ENCODE peak calls at places on chromosomes 7 and 10, in eight cellular contexts. One of them, this sample, is unnamed.

GRCh38 chr10:104306897-104307296 is 31.4 kb downstream of the ITPRIP start:
- DNase-seq in foreskin fibroblast: no peak
- DNase-seq in choroid plexus epithelial cell: peak; percentile 45
- DNase-seq in A673: no peak
- DNase-seq in thoracic aorta: no peak
- DNase-seq in uterus: no peak
- DNase-seq in AG04450: no peak
- DNase-seq in left ventricle myocardium inferior: no peak
- DNase-seq in this sample: no peak

GRCh38 chr7:109256762-109257560 is 687.3 kb downstream of the DNAJB9 start:
- DNase-seq in choroid plexus epithelial cell: no peak
- DNase-seq in AG04450: no peak
- DNase-seq in left ventricle myocardium inferior: no peak
- DNase-seq in thoracic aorta: no peak
- DNase-seq in uterus: no peak
- DNase-seq in foreskin fibroblast: no peak
- DNase-seq in A673: no peak
- DNase-seq in this sample: no peak

GRCh38 chr7:137172105-137172590 is 171.4 kb downstream of the PTN start:
- DNase-seq in uterus: no peak
- DNase-seq in A673: no peak
- DNase-seq in choroid plexus epithelial cell: no peak
- DNase-seq in left ventricle myocardium inferior: no peak
- DNase-seq in foreskin fibroblast: no peak
- DNase-seq in AG04450: no peak
- DNase-seq in thoracic aorta: no peak
- DNase-seq in this sample: no peak

GRCh38 chr10:77919713-77920108 is 6.8 kb downstream of the DLG5 start:
- DNase-seq in uterus: no peak
- DNase-seq in AG04450: peak; percentile 38
- DNase-seq in thoracic aorta: no peak
- DNase-seq in A673: peak; percentile 35
- DNase-seq in foreskin fibroblast: peak; percentile 75
- DNase-seq in choroid plexus epithelial cell: peak; percentile 81
- DNase-seq in left ventricle myocardium inferior: no peak
- DNase-seq in this sample: no peak

GRCh38 chr7:2488272-2488645 is 12.1 kb upstream of the GRIFIN start:
- DNase-seq in foreskin fibroblast: peak; percentile 63
- DNase-seq in uterus: peak; percentile 76
- DNase-seq in left ventricle myocardium inferior: peak; percentile 55
- DNase-seq in A673: no peak
- DNase-seq in choroid plexus epithelial cell: no peak
- DNase-seq in thoracic aorta: peak; percentile 74
- DNase-seq in AG04450: no peak
- DNase-seq in this sample: no peak

GRCh38 chr7:157657741-157658740 is 321.2 kb downstream of the DNAJB6 start:
- DNase-seq in left ventricle myocardium inferior: no peak
- DNase-seq in AG04450: no peak
- DNase-seq in A673: no peak
- DNase-seq in uterus: no peak
- DNase-seq in foreskin fibroblast: no peak
- DNase-seq in choroid plexus epithelial cell: no peak
- DNase-seq in thoracic aorta: no peak
- DNase-seq in this sample: no peak

GRCh38 chr10:6313107-6313895 is 110.6 kb downstream of the PFKFB3 start:
- DNase-seq in uterus: no peak
- DNase-seq in choroid plexus epithelial cell: no peak
- DNase-seq in left ventricle myocardium inferior: no peak
- DNase-seq in foreskin fibroblast: no peak
- DNase-seq in A673: peak; percentile 36
- DNase-seq in thoracic aorta: no peak
- DNase-seq in AG04450: no peak
- DNase-seq in this sample: no peak

GRCh38 chr7:149850007-149850594 is 11.9 kb downstream of the ZNF862 start:
- DNase-seq in choroid plexus epithelial cell: no peak
- DNase-seq in thoracic aorta: no peak
- DNase-seq in AG04450: no peak
- DNase-seq in left ventricle myocardium inferior: no peak
- DNase-seq in foreskin fibroblast: no peak
- DNase-seq in uterus: no peak
- DNase-seq in A673: no peak
- DNase-seq in this sample: no peak

GRCh38 chr10:30284860-30285594 is 64.1 kb downstream of the MTPAP start:
- DNase-seq in uterus: no peak
- DNase-seq in A673: no peak
- DNase-seq in thoracic aorta: no peak
- DNase-seq in foreskin fibroblast: peak; percentile 21
- DNase-seq in AG04450: no peak
- DNase-seq in choroid plexus epithelial cell: peak; percentile 21
- DNase-seq in left ventricle myocardium inferior: no peak
- DNase-seq in this sample: no peak

GRCh38 chr10:28326516-28327493 is 23.9 kb upstream of the MPP7 start:
- DNase-seq in A673: no peak
- DNase-seq in choroid plexus epithelial cell: peak; percentile 47
- DNase-seq in AG04450: no peak
- DNase-seq in uterus: peak; percentile 68
- DNase-seq in left ventricle myocardium inferior: peak; percentile 23
- DNase-seq in foreskin fibroblast: no peak
- DNase-seq in thoracic aorta: peak; percentile 38
- DNase-seq in this sample: no peak

GRCh38 chr10:64316416-64316815 is 795.2 kb downstream of the REEP3 start:
- DNase-seq in thoracic aorta: no peak
- DNase-seq in left ventricle myocardium inferior: no peak
- DNase-seq in A673: no peak
- DNase-seq in uterus: no peak
- DNase-seq in foreskin fibroblast: no peak
- DNase-seq in choroid plexus epithelial cell: no peak
- DNase-seq in AG04450: no peak
- DNase-seq in this sample: no peak

GRCh38 chr7:45574521-45575500 is 643 bp downstream of the ADCY1 start:
- DNase-seq in A673: peak; percentile 47
- DNase-seq in choroid plexus epithelial cell: peak; percentile 59
- DNase-seq in AG04450: no peak
- DNase-seq in foreskin fibroblast: peak; percentile 51
- DNase-seq in left ventricle myocardium inferior: peak; percentile 35
- DNase-seq in uterus: no peak
- DNase-seq in thoracic aorta: no peak
- DNase-seq in this sample: no peak

GRCh38 chr10:98172073-98172472 is 37.6 kb downstream of the R3HCC1L start:
- DNase-seq in choroid plexus epithelial cell: peak; percentile 18
- DNase-seq in thoracic aorta: no peak
- DNase-seq in foreskin fibroblast: no peak
- DNase-seq in AG04450: no peak
- DNase-seq in uterus: no peak
- DNase-seq in left ventricle myocardium inferior: peak; percentile 25
- DNase-seq in A673: no peak
- DNase-seq in this sample: no peak

GRCh38 chr7:120931243-120931642 is 19.3 kb upstream of the ING3 start:
- DNase-seq in foreskin fibroblast: no peak
- DNase-seq in choroid plexus epithelial cell: no peak
- DNase-seq in left ventricle myocardium inferior: no peak
- DNase-seq in A673: no peak
- DNase-seq in uterus: no peak
- DNase-seq in thoracic aorta: no peak
- DNase-seq in AG04450: no peak
- DNase-seq in this sample: no peak

DNA sequence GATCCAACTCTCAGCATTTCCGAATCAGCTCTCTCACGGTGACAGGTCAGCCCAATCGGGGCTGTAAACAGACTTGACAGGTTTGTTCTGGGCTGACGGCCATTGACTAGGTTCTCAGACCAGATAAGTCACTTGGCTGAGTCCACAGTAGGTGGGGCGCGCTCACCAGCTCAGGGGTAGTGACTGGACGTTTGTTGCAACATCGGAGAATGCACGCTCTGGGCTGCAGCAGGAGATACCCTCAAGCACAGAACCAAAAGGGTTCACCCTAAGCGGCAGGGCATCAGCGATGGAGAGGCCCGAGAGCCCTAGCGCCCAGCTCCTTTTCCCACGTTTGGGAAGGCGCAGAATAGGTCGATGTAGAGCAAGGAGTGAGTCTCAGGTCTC is 1.8 kb downstream of the KLLN start:
- DNase-seq in uterus: peak; percentile 87
- DNase-seq in choroid plexus epithelial cell: peak; percentile 87
- DNase-seq in thoracic aorta: peak; percentile 65
- DNase-seq in A673: no peak
- DNase-seq in foreskin fibroblast: peak; percentile 90
- DNase-seq in AG04450: peak; percentile 53
- DNase-seq in left ventricle myocardium inferior: peak; percentile 85
- DNase-seq in this sample: no peak
- TF ChIP-seq CTCF in uterus: peak; percentile 10
- TF ChIP-seq CTCF in choroid plexus epithelial cell: peak; percentile 43
- TF ChIP-seq CTCF in thoracic aorta: no peak
- TF ChIP-seq CTCF in A673: no peak
- TF ChIP-seq CTCF in foreskin fibroblast: no peak
- TF ChIP-seq CTCF in AG04450: peak; percentile 9
- TF ChIP-seq CTCF in left ventricle myocardium inferior: peak; percentile 19
- TF ChIP-seq CTCF in this sample: peak; percentile 47

GRCh38 chr7:134547738-134548054 is 1.2 kb upstream of the AKR1B15 start:
- DNase-seq in AG04450: no peak
- DNase-seq in thoracic aorta: no peak
- DNase-seq in uterus: peak; percentile 56
- DNase-seq in choroid plexus epithelial cell: peak; percentile 78
- DNase-seq in A673: peak; percentile 81
- DNase-seq in left ventricle myocardium inferior: peak; percentile 62
- DNase-seq in foreskin fibroblast: peak; percentile 71
- DNase-seq in this sample: no peak
- H3K4me3 ChIP-seq in AG04450: peak overlapping the region; percentile 65
- H3K4me3 ChIP-seq in thoracic aorta: peak overlapping the region; percentile 68
- H3K4me3 ChIP-seq in uterus: peak overlapping the region; percentile 23
- H3K4me3 ChIP-seq in choroid plexus epithelial cell: peak overlapping the region; percentile 56
- H3K4me3 ChIP-seq in A673: peak overlapping the region; percentile 31
- H3K4me3 ChIP-seq in left ventricle myocardium inferior: peak overlapping the region; percentile 55
- H3K4me3 ChIP-seq in foreskin fibroblast: peak overlapping the region; percentile 43
- H3K4me3 ChIP-seq in this sample: peak overlapping the region; percentile 54

GRCh38 chr10:44925224-44925623 is 14.1 kb downstream of the TMEM72 start:
- DNase-seq in AG04450: no peak
- DNase-seq in left ventricle myocardium inferior: no peak
- DNase-seq in A673: peak; percentile 54
- DNase-seq in foreskin fibroblast: no peak
- DNase-seq in choroid plexus epithelial cell: peak; percentile 45
- DNase-seq in uterus: no peak
- DNase-seq in thoracic aorta: no peak
- DNase-seq in this sample: no peak
- TF ChIP-seq CTCF in AG04450: peak; percentile 20
- TF ChIP-seq CTCF in left ventricle myocardium inferior: peak; percentile 35
- TF ChIP-seq CTCF in A673: peak; percentile 68
- TF ChIP-seq CTCF in foreskin fibroblast: peak; percentile 6
- TF ChIP-seq CTCF in choroid plexus epithelial cell: peak; percentile 60
- TF ChIP-seq CTCF in uterus: no peak
- TF ChIP-seq CTCF in thoracic aorta: no peak
- TF ChIP-seq CTCF in this sample: peak; percentile 56

GRCh38 chr10:1293636-1294440 is 237.7 kb downstream of the WDR37 start:
- DNase-seq in thoracic aorta: no peak
- DNase-seq in foreskin fibroblast: no peak
- DNase-seq in left ventricle myocardium inferior: no peak
- DNase-seq in A673: no peak
- DNase-seq in uterus: no peak
- DNase-seq in AG04450: no peak
- DNase-seq in choroid plexus epithelial cell: no peak
- DNase-seq in this sample: no peak
- H3K4me3 ChIP-seq in thoracic aorta: no peak overlapping the region
- H3K4me3 ChIP-seq in foreskin fibroblast: no peak overlapping the region
- H3K4me3 ChIP-seq in left ventricle myocardium inferior: no peak overlapping the region
- H3K4me3 ChIP-seq in A673: no peak overlapping the region
- H3K4me3 ChIP-seq in uterus: no peak overlapping the region
- H3K4me3 ChIP-seq in AG04450: no peak overlapping the region
- H3K4me3 ChIP-seq in choroid plexus epithelial cell: no peak overlapping the region
- H3K4me3 ChIP-seq in this sample: no peak overlapping the region

DNA sequence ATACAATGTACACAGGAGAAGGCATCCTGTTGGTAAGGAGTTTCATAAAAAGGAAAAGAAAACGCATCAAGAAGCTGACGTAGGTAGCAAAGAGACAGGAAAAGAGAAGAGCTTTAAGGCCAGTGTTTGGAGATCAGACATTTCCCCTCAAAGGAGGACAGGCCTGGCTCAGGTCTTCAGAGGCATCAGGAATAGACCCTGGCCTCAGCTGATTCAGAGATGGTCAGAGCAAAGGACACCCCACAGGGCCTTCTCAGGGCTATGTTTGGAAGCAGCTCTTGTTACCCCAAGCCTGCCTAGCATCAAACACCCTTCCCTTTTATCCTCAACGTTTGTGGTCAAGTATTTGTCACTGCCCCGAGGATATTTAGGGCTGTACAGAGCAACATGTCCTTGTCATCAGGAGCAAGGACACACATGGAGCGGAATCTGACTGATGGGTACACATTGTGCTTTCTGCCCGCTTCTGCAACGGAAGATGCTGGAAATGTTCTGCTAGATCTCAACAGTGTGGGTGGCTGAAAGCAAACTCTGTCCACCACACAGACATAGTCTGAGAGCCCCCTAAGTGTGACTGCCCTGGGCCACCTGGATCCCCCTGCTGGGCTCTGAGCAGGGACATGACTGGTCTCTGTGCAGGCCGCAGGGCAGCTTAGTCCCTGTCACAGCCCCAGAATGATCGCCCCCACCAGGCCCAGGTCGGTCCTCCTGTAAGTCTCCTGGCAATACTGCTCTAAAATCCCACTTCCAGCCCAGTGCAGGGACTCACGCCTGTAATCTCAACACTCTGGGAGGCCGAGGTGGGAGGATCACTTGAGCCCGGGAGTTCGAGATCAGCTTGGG is 1.0 kb upstream of the ZDHHC4 start:
- DNase-seq in thoracic aorta: no peak
- DNase-seq in AG04450: no peak
- DNase-seq in choroid plexus epithelial cell: no peak
- DNase-seq in foreskin fibroblast: no peak
- DNase-seq in left ventricle myocardium inferior: no peak
- DNase-seq in A673: no peak
- DNase-seq in uterus: no peak
- DNase-seq in this sample: no peak
- TF ChIP-seq CTCF in thoracic aorta: no peak
- TF ChIP-seq CTCF in AG04450: no peak
- TF ChIP-seq CTCF in choroid plexus epithelial cell: no peak
- TF ChIP-seq CTCF in foreskin fibroblast: no peak
- TF ChIP-seq CTCF in left ventricle myocardium inferior: no peak
- TF ChIP-seq CTCF in A673: peak; percentile 12
- TF ChIP-seq CTCF in uterus: no peak
- TF ChIP-seq CTCF in this sample: no peak

This sample was measured in epithelial cell of proximal tubule.